ENCODE peak calls at places on chromosomes 11 and 22, in seven cellular contexts. A is H9, F is neuronal stem cell, Q is IMR-90, S is mesenchymal stem cell, V is mesendoderm, M is H1. R is an unnamed sample.

GRCh38 chr11:107179829-107180228 is 161.6 kb upstream of the GUCY1A2 start:
- DNase-seq in A (no peak), F (no peak), Q (no peak), S (no peak), V (no peak), M (no peak), R (no peak)

GRCh38 chr11:57416436-57416835 is 10.5 kb downstream of the SLC43A3 start:
- DNase-seq in A (no peak), F (no peak), Q (no peak), S (no peak), V (no peak), M (no peak), R (no peak)

GRCh38 chr22:45946805-45947600 is 30.0 kb downstream of the WNT7B start:
- DNase-seq in A (no peak), F (no peak), Q (no peak), S (no peak), V (no peak), M (no peak), R (no peak)

GRCh38 chr11:32919338-32919737 is 26.7 kb downstream of the QSER1 start:
- DNase-seq in A (no peak), F (no peak), Q (no peak), S (no peak), V (peak), M (no peak), R (peak)

GRCh38 chr22:18965526-18966421 is 29.7 kb upstream of the PRODH start:
- DNase-seq in A (no peak), F (no peak), Q (no peak), S (no peak), V (no peak), M (no peak), R (no peak)

GRCh38 chr22:44594951-44595350 is 96.9 kb upstream of the RTL6 start:
- DNase-seq in A (no peak), F (no peak), Q (peak), S (no peak), V (no peak), M (no peak), R (no peak)

GRCh38 chr22:27431896-27432295 is 369.7 kb downstream of the MN1 start:
- DNase-seq in A (no peak), F (no peak), Q (peak), S (no peak), V (no peak), M (no peak), R (no peak)

GRCh38 chr22:23251445-23252093 is 71.3 kb downstream of the BCR start:
- DNase-seq in A (no peak), F (no peak), Q (peak), S (peak), V (peak), M (no peak), R (peak)

GRCh38 chr11:30733748-30734147 is 147.6 kb upstream of the MPPED2 start:
- DNase-seq in A (no peak), F (no peak), Q (no peak), S (no peak), V (no peak), M (no peak), R (no peak)

GRCh38 chr11:76654310-76654851 is 16.2 kb downstream of the LRRC32 start:
- DNase-seq in A (peak), F (no peak), Q (peak), S (peak), V (peak), M (no peak), R (peak)

GRCh38 chr22:47369020-47369419 is 606.6 kb downstream of the TBC1D22A start:
- DNase-seq in A (peak), F (no peak), Q (no peak), S (no peak), V (no peak), M (no peak), R (no peak)

GRCh38 chr22:39598017-39598965 is 27.7 kb downstream of the CACNA1I start:
- DNase-seq in A (peak), F (peak), Q (no peak), S (peak), V (peak), M (peak), R (peak)

GRCh38 chr11:12077535-12078280 is 32.7 kb upstream of the MICAL2 start:
- DNase-seq in A (no peak), F (no peak), Q (peak), S (peak), V (no peak), M (no peak), R (no peak)

GRCh38 chr11:103566116-103566515 is 456.9 kb downstream of the DYNC2H1 start:
- DNase-seq in A (no peak), F (no peak), Q (no peak), S (no peak), V (no peak), M (no peak), R (no peak)

GRCh38 chr11:6632116-6633073 is 13.2 kb upstream of the TPP1 start:
- DNase-seq in A (peak), F (no peak), Q (no peak), S (no peak), V (no peak), M (no peak), R (no peak)

GRCh38 chr11:121494355-121495099 is 41.8 kb upstream of the SORL1-AS1 start:
- DNase-seq in A (no peak), F (no peak), Q (no peak), S (no peak), V (peak), M (no peak), R (no peak)

GRCh38 chr11:13346470-13346869 is 68.9 kb downstream of the BMAL1 start:
- DNase-seq in A (no peak), F (no peak), Q (no peak), S (no peak), V (no peak), M (no peak), R (no peak)

GRCh38 chr22:31637375-31637937 is 24.6 kb downstream of the PISD start:
- DNase-seq in A (no peak), F (no peak), Q (no peak), S (no peak), V (no peak), M (no peak), R (peak)
- H3K23ac ChIP-seq in A (no peak), F (no peak), Q (peak), S (no peak), V (no peak), M (no peak), R (no peak)

GRCh38 chr11:8241373-8242112 is 22.1 kb downstream of the LMO1 start:
- DNase-seq in A (no peak), F (peak), Q (no peak), S (no peak), V (no peak), M (no peak), R (no peak)

GRCh38 chr11:8242480-8243280 is 21.0 kb downstream of the LMO1 start:
- DNase-seq in A (peak), F (no peak), Q (no peak), S (no peak), V (peak), M (no peak), R (no peak)

GRCh38 chr11:8243458-8243857 is 20.2 kb downstream of the LMO1 start:
- DNase-seq in A (no peak), F (no peak), Q (no peak), S (no peak), V (no peak), M (no peak), R (no peak)

GRCh38 chr11:8239536-8240228 is 24.0 kb downstream of the LMO1 start:
- DNase-seq in A (no peak), F (no peak), Q (no peak), S (no peak), V (no peak), M (no peak), R (peak)

DNA sequence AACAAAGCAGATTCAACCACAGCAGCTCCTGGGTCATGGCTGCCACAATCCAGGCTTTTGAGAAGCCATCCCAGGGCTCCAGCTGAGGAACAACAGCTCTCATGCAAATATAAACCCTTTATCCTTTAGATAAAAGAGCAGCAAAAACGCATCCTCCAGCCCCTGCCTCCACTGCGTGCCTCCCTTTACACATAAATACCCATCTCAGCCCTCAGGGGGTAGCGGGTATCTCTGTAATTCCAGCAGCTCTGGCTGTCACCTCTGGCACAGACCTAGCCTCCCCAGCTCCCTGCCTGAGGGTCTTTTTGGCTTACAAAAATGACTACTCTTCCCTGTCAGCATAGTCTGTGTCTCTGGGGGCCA is 21.6 kb downstream of the LMO1 start:
- DNase-seq in A (peak), F (no peak), Q (no peak), S (no peak), V (peak), M (no peak), R (peak)
- H2AK5ac ChIP-seq in A (no peak), F (no peak), Q (no peak), S (no peak), V (no peak), M (no peak), R (no peak)

GRCh38 chr11:125233116-125233515 is 68.6 kb downstream of the PKNOX2 start:
- DNase-seq in A (no peak), F (no peak), Q (no peak), S (no peak), V (no peak), M (no peak), R (no peak)
- H3K23ac ChIP-seq in A (no peak), F (no peak), Q (no peak), S (no peak), V (no peak), M (no peak), R (no peak)

DNA sequence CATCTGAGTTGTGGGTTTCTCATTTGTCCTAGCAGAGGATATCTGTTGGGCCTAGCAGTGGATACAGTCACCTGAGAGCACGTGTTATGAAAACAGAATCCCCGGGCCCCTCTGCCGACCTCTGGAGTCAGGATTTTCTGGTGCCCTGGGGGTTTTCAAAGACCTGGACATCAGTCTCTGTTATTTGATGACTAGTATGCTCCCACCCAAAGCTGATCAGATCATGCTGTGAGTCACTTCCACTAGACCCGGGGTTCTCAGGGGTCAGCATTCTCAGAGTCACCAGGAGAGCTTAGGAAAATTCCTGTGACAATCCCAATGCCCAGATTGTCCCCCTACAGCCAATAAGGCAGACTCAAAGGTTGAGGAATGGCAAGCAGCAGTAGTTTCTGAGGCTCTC is 38.7 kb downstream of the KCNJ1 start:
- DNase-seq in A (no peak), F (no peak), Q (peak), S (no peak), V (no peak), M (no peak), R (no peak)
- H2AK5ac ChIP-seq in A (no peak), F (no peak), Q (peak), S (no peak), V (no peak), M (no peak), R (no peak)

DNA sequence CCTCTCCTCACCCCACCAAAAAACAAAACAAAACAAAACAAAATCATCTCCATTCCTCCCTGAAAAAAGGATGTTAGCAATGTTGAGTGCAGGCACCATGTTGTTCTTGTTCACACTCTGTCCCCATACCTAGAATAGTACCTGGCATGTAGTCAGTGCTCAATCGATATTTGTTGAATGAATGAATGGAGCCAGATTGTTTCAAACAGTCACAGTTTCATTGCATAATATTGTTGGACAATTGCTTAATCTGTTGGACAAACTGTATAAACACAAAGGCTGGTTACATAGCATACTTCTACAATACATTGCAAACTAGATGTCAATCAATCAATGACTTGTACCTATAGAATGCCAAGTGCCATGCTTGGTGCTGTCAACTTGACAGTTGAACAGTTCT is 38.4 kb upstream of the SESN3 start:
- DNase-seq in A (no peak), F (no peak), Q (no peak), S (no peak), V (no peak), M (no peak), R (no peak)
- H3K23ac ChIP-seq in A (no peak), F (no peak), Q (no peak), S (no peak), V (no peak), M (no peak), R (no peak)